ENCODE peak calls at places on chromosome 3, in nine cellular contexts. One of them, this sample, is unnamed.

GRCh38 chr3:4271834-4272233 is 31.3 kb upstream of the SETMAR start:
- DNase-seq in fibroblast of mammary gland: peak
- DNase-seq in H9: no peak
- DNase-seq in chondrocyte: no peak
- DNase-seq in lower leg skin: no peak
- DNase-seq in GM20000: peak
- DNase-seq in AG04449: no peak
- DNase-seq in NB4: peak
- DNase-seq in pancreas: no peak
- DNase-seq in this sample: no peak

GRCh38 chr3:23778451-23778850 is 27.3 kb upstream of the UBE2E1 start:
- DNase-seq in fibroblast of mammary gland: peak
- DNase-seq in H9: no peak
- DNase-seq in chondrocyte: no peak
- DNase-seq in lower leg skin: no peak
- DNase-seq in GM20000: no peak
- DNase-seq in AG04449: no peak
- DNase-seq in NB4: no peak
- DNase-seq in pancreas: no peak
- DNase-seq in this sample: no peak

GRCh38 chr3:194134231-194134756 is 1.7 kb upstream of the HES1 start:
- DNase-seq in fibroblast of mammary gland: peak
- DNase-seq in H9: no peak
- DNase-seq in chondrocyte: peak
- DNase-seq in lower leg skin: peak
- DNase-seq in GM20000: peak
- DNase-seq in AG04449: no peak
- DNase-seq in NB4: peak
- DNase-seq in pancreas: no peak
- DNase-seq in this sample: peak

GRCh38 chr3:55675478-55675877 is 188.4 kb upstream of the WNT5A start:
- DNase-seq in fibroblast of mammary gland: no peak
- DNase-seq in H9: no peak
- DNase-seq in chondrocyte: no peak
- DNase-seq in lower leg skin: no peak
- DNase-seq in GM20000: peak
- DNase-seq in AG04449: no peak
- DNase-seq in NB4: no peak
- DNase-seq in pancreas: no peak
- DNase-seq in this sample: peak

GRCh38 chr3:111859974-111860859 is 1.2 kb downstream of the PHLDB2 start:
- DNase-seq in fibroblast of mammary gland: peak
- DNase-seq in H9: peak
- DNase-seq in chondrocyte: no peak
- DNase-seq in lower leg skin: peak
- DNase-seq in GM20000: peak
- DNase-seq in AG04449: no peak
- DNase-seq in NB4: peak
- DNase-seq in pancreas: peak
- DNase-seq in this sample: peak

GRCh38 chr3:162302983-162303624 is 806.5 kb downstream of the OTOL1 start:
- DNase-seq in fibroblast of mammary gland: peak
- DNase-seq in H9: no peak
- DNase-seq in chondrocyte: no peak
- DNase-seq in lower leg skin: no peak
- DNase-seq in GM20000: no peak
- DNase-seq in AG04449: no peak
- DNase-seq in NB4: peak
- DNase-seq in pancreas: no peak
- DNase-seq in this sample: no peak

GRCh38 chr3:193851941-193852674 is 259.1 kb downstream of the OPA1 start:
- DNase-seq in fibroblast of mammary gland: no peak
- DNase-seq in H9: peak
- DNase-seq in chondrocyte: no peak
- DNase-seq in lower leg skin: no peak
- DNase-seq in GM20000: no peak
- DNase-seq in AG04449: no peak
- DNase-seq in NB4: peak
- DNase-seq in pancreas: peak
- DNase-seq in this sample: no peak

GRCh38 chr3:172103724-172104123 is 64.3 kb downstream of the FNDC3B start:
- DNase-seq in fibroblast of mammary gland: peak
- DNase-seq in H9: no peak
- DNase-seq in chondrocyte: no peak
- DNase-seq in lower leg skin: no peak
- DNase-seq in GM20000: no peak
- DNase-seq in AG04449: peak
- DNase-seq in NB4: no peak
- DNase-seq in pancreas: no peak
- DNase-seq in this sample: no peak

GRCh38 chr3:38827791-38828190 is 11.8 kb upstream of the SCN10A start:
- DNase-seq in fibroblast of mammary gland: no peak
- DNase-seq in H9: no peak
- DNase-seq in chondrocyte: no peak
- DNase-seq in lower leg skin: no peak
- DNase-seq in GM20000: no peak
- DNase-seq in AG04449: no peak
- DNase-seq in NB4: no peak
- DNase-seq in pancreas: no peak
- DNase-seq in this sample: no peak
- TF ChIP-seq CTCF in fibroblast of mammary gland: no peak
- TF ChIP-seq CTCF in H9: no peak
- TF ChIP-seq CTCF in chondrocyte: no peak
- TF ChIP-seq CTCF in lower leg skin: no peak
- TF ChIP-seq CTCF in GM20000: no peak
- TF ChIP-seq CTCF in AG04449: no peak
- TF ChIP-seq CTCF in NB4: no peak
- TF ChIP-seq CTCF in pancreas: no peak
- TF ChIP-seq CTCF in this sample: no peak

GRCh38 chr3:14431556-14431927 is 29.1 kb downstream of the SLC6A6 start:
- DNase-seq in fibroblast of mammary gland: no peak
- DNase-seq in H9: no peak
- DNase-seq in chondrocyte: no peak
- DNase-seq in lower leg skin: no peak
- DNase-seq in GM20000: peak
- DNase-seq in AG04449: no peak
- DNase-seq in NB4: peak
- DNase-seq in pancreas: no peak
- DNase-seq in this sample: no peak
- TF ChIP-seq CTCF in fibroblast of mammary gland: no peak
- TF ChIP-seq CTCF in H9: peak
- TF ChIP-seq CTCF in chondrocyte: peak
- TF ChIP-seq CTCF in lower leg skin: no peak
- TF ChIP-seq CTCF in GM20000: peak
- TF ChIP-seq CTCF in AG04449: no peak
- TF ChIP-seq CTCF in NB4: peak
- TF ChIP-seq CTCF in pancreas: no peak
- TF ChIP-seq CTCF in this sample: no peak

GRCh38 chr3:163476179-163476578 is 1602.1 kb downstream of the SI start:
- DNase-seq in fibroblast of mammary gland: no peak
- DNase-seq in H9: no peak
- DNase-seq in chondrocyte: no peak
- DNase-seq in lower leg skin: no peak
- DNase-seq in GM20000: no peak
- DNase-seq in AG04449: no peak
- DNase-seq in NB4: peak
- DNase-seq in pancreas: no peak
- DNase-seq in this sample: no peak
- TF ChIP-seq CTCF in fibroblast of mammary gland: no peak
- TF ChIP-seq CTCF in H9: peak
- TF ChIP-seq CTCF in chondrocyte: peak
- TF ChIP-seq CTCF in lower leg skin: no peak
- TF ChIP-seq CTCF in GM20000: no peak
- TF ChIP-seq CTCF in AG04449: no peak
- TF ChIP-seq CTCF in NB4: no peak
- TF ChIP-seq CTCF in pancreas: no peak
- TF ChIP-seq CTCF in this sample: no peak

GRCh38 chr3:187150599-187150998 is 11.3 kb upstream of the RPL39L start:
- DNase-seq in fibroblast of mammary gland: no peak
- DNase-seq in H9: peak
- DNase-seq in chondrocyte: no peak
- DNase-seq in lower leg skin: no peak
- DNase-seq in GM20000: peak
- DNase-seq in AG04449: no peak
- DNase-seq in NB4: peak
- DNase-seq in pancreas: no peak
- DNase-seq in this sample: peak
- TF ChIP-seq CTCF in fibroblast of mammary gland: no peak
- TF ChIP-seq CTCF in H9: peak
- TF ChIP-seq CTCF in chondrocyte: peak
- TF ChIP-seq CTCF in lower leg skin: no peak
- TF ChIP-seq CTCF in GM20000: peak
- TF ChIP-seq CTCF in AG04449: no peak
- TF ChIP-seq CTCF in NB4: peak
- TF ChIP-seq CTCF in pancreas: no peak
- TF ChIP-seq CTCF in this sample: peak

This sample was measured in activated CD8-positive, alpha-beta T cell treated with anti-CD3 and anti-CD28 coated beads for 36 hours.